ENCODE peak calls at places on chromosomes 11 and 22, in six cellular contexts. M, U, Q, V, D and T are unnamed samples.

GRCh38 chr11:118485273-118485672 is 42.0 kb upstream of the TTC36 start:
- DNase-seq in M (no peak), Q (no peak), D (no peak), V (no peak), U (no peak), T (no peak)

GRCh38 chr11:59025097-59025496 is 61.0 kb upstream of the GLYATL1B start:
- DNase-seq in Q (no peak), V (no peak), D (peak; percentile 37), U (no peak), M (no peak), T (peak; percentile 16)

GRCh38 chr11:17267576-17267975 is 9.0 kb upstream of the NUCB2 start:
- DNase-seq in D (no peak), V (no peak), U (no peak), M (no peak), Q (no peak), T (no peak)

GRCh38 chr11:72732329-72732728 is 19.9 kb downstream of the ARAP1 start:
- DNase-seq in U (no peak), M (no peak), D (no peak), Q (no peak), V (no peak), T (no peak)

GRCh38 chr11:7688238-7688826 is 15.0 kb upstream of the CYB5R2 start:
- DNase-seq in U (peak; percentile 25), Q (no peak), D (no peak), V (no peak), M (no peak), T (no peak)

GRCh38 chr11:11265994-11266606 is 87.0 kb downstream of the CSNK2A3 start:
- DNase-seq in D (peak; percentile 40), M (peak; percentile 27), Q (peak; percentile 29), U (no peak), V (no peak), T (peak; percentile 60)

GRCh38 chr11:85762226-85762625 is 48.7 kb downstream of the SYTL2 start:
- DNase-seq in U (no peak), D (no peak), V (no peak), Q (no peak), M (no peak), T (no peak)

GRCh38 chr11:38182126-38182907 is 1584.3 kb upstream of the RAG2 start:
- DNase-seq in D (no peak), U (no peak), Q (no peak), V (no peak), M (no peak), T (no peak)

GRCh38 chr11:3052567-3052966 is 4.7 kb downstream of the CARS1 start:
- DNase-seq in D (no peak), V (no peak), Q (no peak), M (no peak), U (no peak), T (no peak)

GRCh38 chr22:48699531-48699930 is 1128.1 kb downstream of the BRD1 start:
- DNase-seq in M (no peak), Q (no peak), U (no peak), D (no peak), V (no peak), T (no peak)

GRCh38 chr11:35629914-35630313 is 11.7 kb downstream of the FJX1 start:
- DNase-seq in Q (no peak), V (no peak), M (no peak), U (no peak), D (peak; percentile 32), T (no peak)

GRCh38 chr11:122784325-122785155 is 53.8 kb upstream of the CRTAM start:
- DNase-seq in U (peak; percentile 77), V (peak; percentile 83), Q (no peak), M (no peak), D (peak; percentile 52), T (no peak)

GRCh38 chr11:76955459-76956114 is 78.6 kb upstream of the B3GNT6 start:
- DNase-seq in M (no peak), D (no peak), U (no peak), V (no peak), Q (no peak), T (no peak)

GRCh38 chr11:44899959-44900358 is 50.7 kb downstream of the TP53I11 start:
- DNase-seq in D (no peak), U (no peak), M (no peak), V (no peak), Q (no peak), T (peak; percentile 21)

GRCh38 chr11:11570823-11571222 is 51.0 kb downstream of the GALNT18 start:
- DNase-seq in V (no peak), M (no peak), U (no peak), Q (no peak), D (no peak), T (no peak)

GRCh38 chr11:111942826-111943225 is 5.7 kb downstream of the DIXDC1 start:
- DNase-seq in Q (no peak), M (no peak), U (no peak), V (no peak), D (no peak), T (no peak)

GRCh38 chr11:47967577-47968230 is 12.7 kb upstream of the PTPRJ start:
- DNase-seq in V (no peak), Q (no peak), U (no peak), M (no peak), D (no peak), T (no peak)

GRCh38 chr11:127017482-127017881 is 16.9 kb upstream of the KIRREL3 start:
- DNase-seq in D (no peak), V (no peak), U (no peak), Q (no peak), M (no peak), T (no peak)

GRCh38 chr11:115939726-115940421 is 435.7 kb upstream of the CADM1 start:
- DNase-seq in Q (no peak), V (no peak), M (no peak), D (no peak), U (no peak), T (peak; percentile 38)

GRCh38 chr22:36510966-36511881 is 4.4 kb upstream of the FOXRED2 start:
- DNase-seq in Q (no peak), V (no peak), M (no peak), D (peak; percentile 51), U (peak; percentile 50), T (peak; percentile 34)

GRCh38 chr11:75719639-75720239 is 2.1 kb downstream of the MOGAT2 start:
- DNase-seq in M (no peak), U (no peak), V (no peak), D (no peak), Q (no peak), T (peak; percentile 70)

GRCh38 chr22:40855104-40855959 is 1.1 kb downstream of the ST13 start:
- DNase-seq in M (no peak), V (peak; percentile 36), Q (no peak), U (peak; percentile 34), D (no peak), T (no peak)

GRCh38 chr11:82229346-82229745 is 504.3 kb downstream of the FAM181B start:
- DNase-seq in U (no peak), M (no peak), Q (no peak), V (no peak), D (no peak), T (no peak)

GRCh38 chr11:10414659-10415058 is 40.4 kb upstream of the AMPD3 start:
- DNase-seq in V (peak; percentile 63), Q (no peak), U (no peak), M (peak; percentile 24), D (peak; percentile 67), T (peak; percentile 26)

GRCh38 chr22:48947636-48948035 is 880.0 kb downstream of the BRD1 start:
- DNase-seq in U (no peak), V (no peak), D (no peak), Q (no peak), M (no peak), T (no peak)

GRCh38 chr11:66609951-66610617 is 6.3 kb upstream of the RBM14 start:
- DNase-seq in V (no peak), D (no peak), M (no peak), Q (no peak), U (no peak), T (no peak)

GRCh38 chr22:30234786-30235470 is 11.6 kb downstream of the LIF start:
- DNase-seq in Q (no peak), D (peak; percentile 69), U (no peak), M (no peak), V (no peak), T (no peak)

GRCh38 chr22:32828150-32828549 is 26.6 kb downstream of the TIMP3 start:
- DNase-seq in M (no peak), V (no peak), U (no peak), D (no peak), Q (no peak), T (no peak)

GRCh38 chr22:37549704-37550059 is 10.6 kb upstream of the CDC42EP1 start:
- DNase-seq in M (no peak), Q (no peak), U (peak; percentile 38), D (peak; percentile 92), V (no peak), T (no peak)

GRCh38 chr22:43241138-43241597 is 54.2 kb upstream of the TTLL12 start:
- DNase-seq in V (no peak), Q (no peak), M (no peak), D (no peak), U (no peak), T (no peak)

GRCh38 chr11:1930448-1930802 is 10.9 kb downstream of the TNNT3 start:
- DNase-seq in D (no peak), V (no peak), U (no peak), Q (no peak), M (no peak), T (no peak)
- H3K27ac ChIP-seq in D (no peak overlapping the region), V (no peak overlapping the region), U (no peak overlapping the region), Q (no peak overlapping the region), M (peak overlapping the region; percentile 66), T (no peak overlapping the region)

GRCh38 chr11:46290598-46291309 is 13.3 kb downstream of the CREB3L1 start:
- DNase-seq in D (peak; percentile 78), V (peak; percentile 77), U (peak; percentile 94), Q (no peak), M (peak; percentile 53), T (peak; percentile 76)

GRCh38 chr11:46293066-46293465 is 15.6 kb downstream of the CREB3L1 start:
- DNase-seq in U (no peak), D (no peak), M (no peak), Q (no peak), V (no peak), T (no peak)

GRCh38 chr11:46290021-46290420 is 12.6 kb downstream of the CREB3L1 start:
- DNase-seq in V (no peak), D (no peak), U (no peak), Q (no peak), M (no peak), T (no peak)

GRCh38 chr11:46293616-46294015 is 16.2 kb downstream of the CREB3L1 start:
- DNase-seq in D (no peak), V (no peak), Q (no peak), M (no peak), U (no peak), T (no peak)

GRCh38 chr11:46291441-46292143 is 14.1 kb downstream of the CREB3L1 start:
- DNase-seq in Q (no peak), V (no peak), D (no peak), M (peak; percentile 28), U (peak; percentile 72), T (no peak)
- H3K27ac ChIP-seq in Q (no peak overlapping the region), V (no peak overlapping the region), D (no peak overlapping the region), M (peak overlapping the region; percentile 14), U (peak overlapping the region; percentile 13), T (peak overlapping the region; percentile 73)

GRCh38 chr22:27610863-27611786 is 190.4 kb downstream of the MN1 start:
- DNase-seq in M (no peak), U (no peak), V (no peak), Q (no peak), D (no peak), T (no peak)
- H3K27ac ChIP-seq in M (no peak overlapping the region), U (no peak overlapping the region), V (no peak overlapping the region), Q (no peak overlapping the region), D (no peak overlapping the region), T (no peak overlapping the region)

GRCh38 chr11:6418958-6419611 is at the start of gene APBB1:
- DNase-seq in D (peak; percentile 56), Q (peak; percentile 81), U (peak; percentile 77), M (peak; percentile 63), V (peak; percentile 49), T (peak; percentile 73)
- H3K27ac ChIP-seq in D (peak within 1 kb of the TSS; percentile 89), Q (peak within 1 kb of the TSS; percentile 92), U (peak within 1 kb of the TSS; percentile 97), M (peak within 1 kb of the TSS; percentile 96), V (peak within 1 kb of the TSS; percentile 92), T (peak within 1 kb of the TSS; percentile 87)